ENCODE peak calls at places on chromosomes 1 and 21, in six cellular contexts. Y, P, K, F, V and U are unnamed samples.

GRCh38 chr1:17569200-17570139 is 30.0 kb downstream of the ARHGEF10L start:
- DNase-seq in Y (peak; percentile 72), P (no peak), K (no peak), F (peak; percentile 94), V (no peak), U (no peak)

GRCh38 chr1:25640646-25641328 is 24.2 kb downstream of the MAN1C1 start:
- DNase-seq in Y (no peak), P (no peak), K (no peak), F (no peak), V (no peak), U (no peak)

GRCh38 chr21:45570826-45571601 is 28.8 kb upstream of the SLC19A1 start:
- DNase-seq in Y (no peak), P (no peak), K (no peak), F (peak; percentile 77), V (no peak), U (no peak)

GRCh38 chr1:74812180-74812541 is 79.2 kb downstream of the TYW3 start:
- DNase-seq in Y (peak; percentile 34), P (no peak), K (no peak), F (no peak), V (no peak), U (no peak)

GRCh38 chr1:40853113-40853999 is 8.8 kb downstream of the CITED4 start:
- DNase-seq in Y (no peak), P (no peak), K (no peak), F (no peak), V (no peak), U (no peak)

GRCh38 chr1:244049142-244049968 is 1.7 kb upstream of the ZBTB18 start:
- DNase-seq in Y (peak; percentile 63), P (peak; percentile 67), K (no peak), F (no peak), V (peak; percentile 37), U (no peak)

GRCh38 chr1:61504840-61505239 is 220.1 kb downstream of the TM2D1 start:
- DNase-seq in Y (no peak), P (no peak), K (no peak), F (no peak), V (no peak), U (no peak)

GRCh38 chr1:18657436-18658179 is 27.0 kb downstream of the PAX7 start:
- DNase-seq in Y (peak; percentile 23), P (no peak), K (no peak), F (no peak), V (no peak), U (no peak)

GRCh38 chr1:10717296-10718082 is 79.0 kb downstream of the CASZ1 start:
- DNase-seq in Y (no peak), P (no peak), K (no peak), F (no peak), V (no peak), U (no peak)

GRCh38 chr1:234610061-234610581 is at the start of gene IRF2BP2:
- DNase-seq in Y (peak; percentile 93), P (peak; percentile 89), K (no peak), F (peak; percentile 87), V (peak; percentile 80), U (no peak)

GRCh38 chr1:235408503-235408960 is 41.3 kb downstream of the TBCE start:
- DNase-seq in Y (no peak), P (no peak), K (no peak), F (no peak), V (no peak), U (no peak)

GRCh38 chr1:153260473-153260979 is 1.0 kb downstream of the LORICRIN start:
- DNase-seq in Y (no peak), P (no peak), K (no peak), F (no peak), V (no peak), U (no peak)

GRCh38 chr1:87983841-87984240 is 655.2 kb downstream of the LMO4 start:
- DNase-seq in Y (no peak), P (no peak), K (no peak), F (no peak), V (no peak), U (no peak)